ENCODE peak calls at places on chromosomes 2 and 18, in nine cellular contexts. One of them, this sample, is unnamed.

GRCh38 chr18:6328624-6329016 is 86.1 kb downstream of the L3MBTL4 start:
- DNase-seq in HCT116: no peak
- DNase-seq in heart right ventricle: no peak
- DNase-seq in hepatocyte: no peak
- DNase-seq in transverse colon: no peak
- DNase-seq in HFF-Myc: no peak
- DNase-seq in BJ: no peak
- DNase-seq in stomach: peak; percentile 51
- DNase-seq in pancreas: no peak
- DNase-seq in this sample: no peak

GRCh38 chr2:64284751-64285150 is 140.5 kb upstream of the PELI1 start:
- DNase-seq in HCT116: no peak
- DNase-seq in heart right ventricle: peak; percentile 28
- DNase-seq in hepatocyte: no peak
- DNase-seq in transverse colon: no peak
- DNase-seq in HFF-Myc: no peak
- DNase-seq in BJ: no peak
- DNase-seq in stomach: no peak
- DNase-seq in pancreas: no peak
- DNase-seq in this sample: no peak

GRCh38 chr2:238169708-238170251 is 11.0 kb downstream of the ERFE start:
- DNase-seq in HCT116: no peak
- DNase-seq in heart right ventricle: no peak
- DNase-seq in hepatocyte: peak; percentile 51
- DNase-seq in transverse colon: no peak
- DNase-seq in HFF-Myc: peak; percentile 61
- DNase-seq in BJ: peak; percentile 73
- DNase-seq in stomach: no peak
- DNase-seq in pancreas: no peak
- DNase-seq in this sample: no peak

GRCh38 chr2:29502452-29502851 is 387.2 kb downstream of the CLIP4 start:
- DNase-seq in HCT116: no peak
- DNase-seq in heart right ventricle: no peak
- DNase-seq in hepatocyte: peak; percentile 21
- DNase-seq in transverse colon: no peak
- DNase-seq in HFF-Myc: no peak
- DNase-seq in BJ: no peak
- DNase-seq in stomach: no peak
- DNase-seq in pancreas: no peak
- DNase-seq in this sample: no peak

GRCh38 chr2:173716458-173717052 is 248.6 kb downstream of the SP3 start:
- DNase-seq in HCT116: no peak
- DNase-seq in heart right ventricle: no peak
- DNase-seq in hepatocyte: no peak
- DNase-seq in transverse colon: no peak
- DNase-seq in HFF-Myc: no peak
- DNase-seq in BJ: no peak
- DNase-seq in stomach: no peak
- DNase-seq in pancreas: no peak
- DNase-seq in this sample: no peak

GRCh38 chr2:99970292-99970868 is 172.0 kb downstream of the AFF3 start:
- DNase-seq in HCT116: no peak
- DNase-seq in heart right ventricle: no peak
- DNase-seq in hepatocyte: no peak
- DNase-seq in transverse colon: no peak
- DNase-seq in HFF-Myc: no peak
- DNase-seq in BJ: no peak
- DNase-seq in stomach: no peak
- DNase-seq in pancreas: no peak
- DNase-seq in this sample: no peak

GRCh38 chr2:203061346-203061745 is 46.7 kb downstream of the NBEAL1 start:
- DNase-seq in HCT116: no peak
- DNase-seq in heart right ventricle: no peak
- DNase-seq in hepatocyte: peak; percentile 51
- DNase-seq in transverse colon: no peak
- DNase-seq in HFF-Myc: peak; percentile 26
- DNase-seq in BJ: no peak
- DNase-seq in stomach: no peak
- DNase-seq in pancreas: no peak
- DNase-seq in this sample: no peak

GRCh38 chr2:224922142-224922727 is 120.0 kb downstream of the DOCK10 start:
- DNase-seq in HCT116: no peak
- DNase-seq in heart right ventricle: no peak
- DNase-seq in hepatocyte: no peak
- DNase-seq in transverse colon: no peak
- DNase-seq in HFF-Myc: no peak
- DNase-seq in BJ: no peak
- DNase-seq in stomach: no peak
- DNase-seq in pancreas: no peak
- DNase-seq in this sample: peak; percentile 48

GRCh38 chr2:108492364-108492763 is 41.9 kb upstream of the LIMS1 start:
- DNase-seq in HCT116: no peak
- DNase-seq in heart right ventricle: no peak
- DNase-seq in hepatocyte: peak; percentile 44
- DNase-seq in transverse colon: no peak
- DNase-seq in HFF-Myc: peak; percentile 11
- DNase-seq in BJ: peak; percentile 35
- DNase-seq in stomach: no peak
- DNase-seq in pancreas: no peak
- DNase-seq in this sample: no peak
- TF ChIP-seq CTCF in HCT116: no peak
- TF ChIP-seq CTCF in heart right ventricle: no peak
- TF ChIP-seq CTCF in hepatocyte: no peak
- TF ChIP-seq CTCF in transverse colon: no peak
- TF ChIP-seq CTCF in HFF-Myc: no peak
- TF ChIP-seq CTCF in BJ: no peak
- TF ChIP-seq CTCF in stomach: no peak
- TF ChIP-seq CTCF in pancreas: no peak
- TF ChIP-seq CTCF in this sample: no peak

GRCh38 chr2:73212448-73213176 is 1.4 kb upstream of the SMYD5 start:
- DNase-seq in HCT116: no peak
- DNase-seq in heart right ventricle: peak; percentile 69
- DNase-seq in hepatocyte: peak; percentile 86
- DNase-seq in transverse colon: peak; percentile 76
- DNase-seq in HFF-Myc: peak; percentile 42
- DNase-seq in BJ: peak; percentile 35
- DNase-seq in stomach: peak; percentile 78
- DNase-seq in pancreas: peak; percentile 70
- DNase-seq in this sample: peak; percentile 87
- TF ChIP-seq CTCF in HCT116: peak; percentile 95
- TF ChIP-seq CTCF in heart right ventricle: peak; percentile 94
- TF ChIP-seq CTCF in hepatocyte: peak; percentile 81
- TF ChIP-seq CTCF in transverse colon: peak; percentile 84
- TF ChIP-seq CTCF in HFF-Myc: peak; percentile 99
- TF ChIP-seq CTCF in BJ: peak; percentile 98
- TF ChIP-seq CTCF in stomach: peak; percentile 76
- TF ChIP-seq CTCF in pancreas: peak; percentile 92
- TF ChIP-seq CTCF in this sample: peak; percentile 97

GRCh38 chr2:36336321-36336720 is 19.3 kb upstream of the CRIM1 start:
- DNase-seq in HCT116: no peak
- DNase-seq in heart right ventricle: no peak
- DNase-seq in hepatocyte: no peak
- DNase-seq in transverse colon: no peak
- DNase-seq in HFF-Myc: no peak
- DNase-seq in BJ: no peak
- DNase-seq in stomach: no peak
- DNase-seq in pancreas: no peak
- DNase-seq in this sample: no peak

GRCh38 chr2:36335597-36335996 is 20.0 kb upstream of the CRIM1 start:
- DNase-seq in HCT116: no peak
- DNase-seq in heart right ventricle: no peak
- DNase-seq in hepatocyte: no peak
- DNase-seq in transverse colon: no peak
- DNase-seq in HFF-Myc: no peak
- DNase-seq in BJ: no peak
- DNase-seq in stomach: no peak
- DNase-seq in pancreas: no peak
- DNase-seq in this sample: no peak

GRCh38 chr2:36330456-36331395 is 24.9 kb upstream of the CRIM1 start:
- DNase-seq in HCT116: no peak
- DNase-seq in heart right ventricle: no peak
- DNase-seq in hepatocyte: no peak
- DNase-seq in transverse colon: no peak
- DNase-seq in HFF-Myc: no peak
- DNase-seq in BJ: no peak
- DNase-seq in stomach: no peak
- DNase-seq in pancreas: no peak
- DNase-seq in this sample: no peak

GRCh38 chr2:36329746-36330145 is 25.8 kb upstream of the CRIM1 start:
- DNase-seq in HCT116: no peak
- DNase-seq in heart right ventricle: no peak
- DNase-seq in hepatocyte: no peak
- DNase-seq in transverse colon: no peak
- DNase-seq in HFF-Myc: no peak
- DNase-seq in BJ: peak; percentile 63
- DNase-seq in stomach: no peak
- DNase-seq in pancreas: no peak
- DNase-seq in this sample: no peak

DNA sequence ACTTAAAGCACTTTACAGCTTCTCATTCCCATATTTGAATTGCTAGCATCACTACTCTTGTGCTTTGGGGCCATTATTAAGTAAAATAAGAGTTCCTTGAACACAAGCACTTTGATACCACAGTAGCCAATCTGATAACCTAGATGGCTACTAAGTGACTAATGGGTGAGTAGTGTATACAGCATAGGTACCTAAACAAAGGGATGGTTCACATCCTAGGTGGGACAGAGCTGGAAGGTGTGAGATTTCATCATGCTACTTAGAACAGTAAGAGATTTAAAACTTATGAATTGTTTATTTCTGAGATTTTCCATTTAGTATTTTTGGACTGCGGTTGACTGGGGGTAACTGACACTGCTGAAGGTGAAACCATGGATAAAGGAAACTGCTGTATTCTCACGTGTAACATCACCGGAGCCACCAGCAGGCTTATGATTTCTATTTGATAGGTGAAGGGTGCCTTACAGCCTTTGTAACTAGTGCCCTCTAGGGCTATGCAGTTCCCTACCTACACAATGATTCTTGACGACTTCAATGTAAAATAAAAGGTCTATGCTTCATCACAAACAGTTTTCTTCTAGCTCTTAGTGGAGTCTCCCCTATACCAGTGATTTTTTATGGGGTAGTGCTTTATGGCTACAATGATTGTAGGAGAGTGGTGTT is 22.1 kb upstream of the CRIM1 start:
- DNase-seq in HCT116: no peak
- DNase-seq in heart right ventricle: no peak
- DNase-seq in hepatocyte: no peak
- DNase-seq in transverse colon: no peak
- DNase-seq in HFF-Myc: no peak
- DNase-seq in BJ: no peak
- DNase-seq in stomach: no peak
- DNase-seq in pancreas: no peak
- DNase-seq in this sample: no peak
- TF ChIP-seq CTCF in HCT116: peak; percentile 9
- TF ChIP-seq CTCF in heart right ventricle: no peak
- TF ChIP-seq CTCF in hepatocyte: peak; percentile 20
- TF ChIP-seq CTCF in transverse colon: no peak
- TF ChIP-seq CTCF in HFF-Myc: no peak
- TF ChIP-seq CTCF in BJ: no peak
- TF ChIP-seq CTCF in stomach: no peak
- TF ChIP-seq CTCF in pancreas: no peak
- TF ChIP-seq CTCF in this sample: no peak

DNA sequence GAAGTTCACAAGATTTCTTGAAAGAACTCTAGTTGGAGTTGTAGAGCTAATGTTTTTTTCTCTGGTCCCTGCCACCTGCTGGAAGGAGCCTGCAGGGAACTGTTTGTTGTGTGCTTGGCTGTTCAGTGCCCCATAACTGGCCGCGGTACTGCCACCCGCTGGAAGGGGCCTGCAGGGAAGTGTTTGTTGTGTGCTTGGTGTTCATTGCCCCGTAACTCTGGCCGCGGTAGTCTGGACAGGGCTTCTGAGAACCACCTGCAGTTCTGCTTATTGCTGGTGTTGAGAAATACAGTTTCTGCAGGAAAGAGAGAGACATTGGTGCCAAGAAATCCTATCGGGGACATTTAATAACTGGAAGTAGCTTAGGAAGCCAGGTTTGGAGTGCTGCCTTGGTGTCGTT is 58.1 kb downstream of the AGAP1 start:
- DNase-seq in HCT116: peak; percentile 22
- DNase-seq in heart right ventricle: peak; percentile 40
- DNase-seq in hepatocyte: peak; percentile 74
- DNase-seq in transverse colon: peak; percentile 76
- DNase-seq in HFF-Myc: peak; percentile 24
- DNase-seq in BJ: no peak
- DNase-seq in stomach: peak; percentile 68
- DNase-seq in pancreas: peak; percentile 53
- DNase-seq in this sample: no peak
- TF ChIP-seq CTCF in HCT116: peak; percentile 71
- TF ChIP-seq CTCF in heart right ventricle: peak; percentile 59
- TF ChIP-seq CTCF in hepatocyte: peak; percentile 49
- TF ChIP-seq CTCF in transverse colon: peak; percentile 81
- TF ChIP-seq CTCF in HFF-Myc: peak; percentile 70
- TF ChIP-seq CTCF in BJ: peak; percentile 55
- TF ChIP-seq CTCF in stomach: peak; percentile 62
- TF ChIP-seq CTCF in pancreas: peak; percentile 37
- TF ChIP-seq CTCF in this sample: no peak

GRCh38 chr18:38790786-38791185 is 1225.2 kb upstream of the CELF4 start:
- DNase-seq in HCT116: no peak
- DNase-seq in heart right ventricle: no peak
- DNase-seq in hepatocyte: no peak
- DNase-seq in transverse colon: no peak
- DNase-seq in HFF-Myc: no peak
- DNase-seq in BJ: no peak
- DNase-seq in stomach: no peak
- DNase-seq in pancreas: no peak
- DNase-seq in this sample: no peak

GRCh38 chr18:38790303-38790702 is 1224.7 kb upstream of the CELF4 start:
- DNase-seq in HCT116: no peak
- DNase-seq in heart right ventricle: no peak
- DNase-seq in hepatocyte: no peak
- DNase-seq in transverse colon: no peak
- DNase-seq in HFF-Myc: no peak
- DNase-seq in BJ: no peak
- DNase-seq in stomach: no peak
- DNase-seq in pancreas: no peak
- DNase-seq in this sample: no peak
- TF ChIP-seq CTCF in HCT116: peak; percentile 51
- TF ChIP-seq CTCF in heart right ventricle: no peak
- TF ChIP-seq CTCF in hepatocyte: no peak
- TF ChIP-seq CTCF in transverse colon: no peak
- TF ChIP-seq CTCF in HFF-Myc: no peak
- TF ChIP-seq CTCF in BJ: no peak
- TF ChIP-seq CTCF in stomach: no peak
- TF ChIP-seq CTCF in pancreas: no peak
- TF ChIP-seq CTCF in this sample: no peak

GRCh38 chr2:52613064-52613463 is 1154.5 kb upstream of the CHAC2 start:
- DNase-seq in HCT116: no peak
- DNase-seq in heart right ventricle: no peak
- DNase-seq in hepatocyte: peak; percentile 25
- DNase-seq in transverse colon: no peak
- DNase-seq in HFF-Myc: no peak
- DNase-seq in BJ: no peak
- DNase-seq in stomach: no peak
- DNase-seq in pancreas: no peak
- DNase-seq in this sample: no peak
- TF ChIP-seq CTCF in HCT116: no peak
- TF ChIP-seq CTCF in heart right ventricle: no peak
- TF ChIP-seq CTCF in hepatocyte: peak; percentile 35
- TF ChIP-seq CTCF in transverse colon: no peak
- TF ChIP-seq CTCF in HFF-Myc: no peak
- TF ChIP-seq CTCF in BJ: no peak
- TF ChIP-seq CTCF in stomach: no peak
- TF ChIP-seq CTCF in pancreas: no peak
- TF ChIP-seq CTCF in this sample: no peak

This sample was measured in GM20000.